ENCODE peak calls at places on chromosomes 3 and 15, in four cellular contexts. G is K562, J is stomach, K is tibial nerve. B is an unnamed sample.

GRCh38 chr15:52218816-52219215 is 27.6 kb upstream of the GNB5 start:
- DNase-seq in J (no peak), G (no peak), K (no peak), B (no peak)

GRCh38 chr3:126963261-126964190 is 19.4 kb upstream of the PLXNA1 start:
- DNase-seq in G (no peak), K (no peak), J (no peak), B (no peak)

GRCh38 chr3:124888482-124889441 is 1.6 kb upstream of the ITGB5 start:
- DNase-seq in K (no peak), G (no peak), J (no peak), B (no peak)

GRCh38 chr3:65856907-65857306 is 181.8 kb downstream of the MAGI1 start:
- DNase-seq in K (no peak), J (no peak), G (no peak), B (no peak)

GRCh38 chr15:60073441-60073840 is 69.3 kb downstream of the FOXB1 start:
- DNase-seq in K (no peak), J (no peak), G (no peak), B (no peak)

GRCh38 chr15:77786956-77787355 is 154.2 kb upstream of the LINGO1 start:
- DNase-seq in K (no peak), G (no peak), J (no peak), B (no peak)

GRCh38 chr15:75663931-75664421 is 16.3 kb downstream of the SNX33 start:
- DNase-seq in J (peak), K (no peak), G (no peak), B (no peak)

GRCh38 chr3:134312072-134312872 is 61.6 kb upstream of the RYK start:
- DNase-seq in J (peak), G (no peak), K (no peak), B (no peak)

GRCh38 chr3:151553873-151554272 is 93.0 kb upstream of the IGSF10 start:
- DNase-seq in K (no peak), J (no peak), G (no peak), B (peak)

GRCh38 chr15:64009241-64009640 is 37.0 kb downstream of the DAPK2 start:
- DNase-seq in J (no peak), K (no peak), G (no peak), B (no peak)

GRCh38 chr15:98546325-98546724 is 102.0 kb upstream of the IGF1R start:
- DNase-seq in K (no peak), G (no peak), J (no peak), B (no peak)
- TF ChIP-seq EP300 in K (no peak), G (no peak), J (no peak), B (no peak)

GRCh38 chr3:184165548-184165947 is 9.1 kb upstream of the AP2M1 start:
- DNase-seq in K (no peak), J (no peak), G (no peak), B (no peak)
- TF ChIP-seq EP300 in K (no peak), J (no peak), G (no peak), B (no peak)

GRCh38 chr3:192642651-192643050 is 84.7 kb downstream of the FGF12 start:
- DNase-seq in G (no peak), K (no peak), J (no peak), B (no peak)
- TF ChIP-seq EP300 in G (no peak), K (no peak), J (no peak), B (no peak)

DNA sequence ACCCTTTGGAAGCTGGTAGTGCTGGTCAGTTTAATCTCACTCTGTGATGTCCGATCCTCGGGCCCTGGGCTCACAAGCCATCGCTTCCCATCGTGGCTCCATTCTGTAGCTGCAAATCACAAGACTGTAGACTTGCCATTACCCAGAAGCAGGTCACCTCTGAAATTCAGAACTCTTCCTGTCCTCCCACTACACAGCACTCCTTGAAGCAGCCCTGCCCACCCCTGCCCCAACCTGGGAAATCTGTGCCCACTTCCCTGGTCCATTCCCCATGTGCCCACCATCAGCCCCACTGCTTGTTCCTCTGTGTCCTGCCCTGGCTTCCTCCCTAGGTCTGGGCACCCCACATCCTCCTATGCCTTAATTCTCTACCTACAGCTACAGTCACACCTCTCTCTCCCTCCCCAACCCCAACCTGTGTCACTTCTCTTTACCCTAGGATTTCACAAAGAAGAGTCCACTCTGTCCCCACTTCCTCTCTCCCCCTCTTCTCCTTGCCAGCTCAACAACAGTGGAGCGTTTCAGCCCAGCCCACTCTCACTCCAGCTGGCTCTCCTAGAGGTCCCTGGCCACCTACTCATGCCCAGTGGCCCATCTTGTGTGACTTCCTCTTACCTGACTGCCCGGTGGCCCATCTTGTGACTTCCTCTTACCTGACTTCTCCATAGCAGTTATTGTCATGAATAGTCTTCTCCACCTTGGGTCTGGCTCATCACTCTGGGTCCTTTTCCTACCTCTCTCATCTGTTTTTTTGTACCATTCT is 8.4 kb downstream of the ZNF710 start:
- DNase-seq in J (no peak), K (no peak), G (no peak), B (no peak)
- TF ChIP-seq EP300 in J (no peak), K (no peak), G (no peak), B (no peak)

GRCh38 chr15:25830844-25831443 is 32.2 kb downstream of the ATP10A start:
- DNase-seq in J (no peak), G (no peak), K (no peak), B (peak)
- TF ChIP-seq EP300 in J (peak), G (no peak), K (peak), B (peak)

DNA sequence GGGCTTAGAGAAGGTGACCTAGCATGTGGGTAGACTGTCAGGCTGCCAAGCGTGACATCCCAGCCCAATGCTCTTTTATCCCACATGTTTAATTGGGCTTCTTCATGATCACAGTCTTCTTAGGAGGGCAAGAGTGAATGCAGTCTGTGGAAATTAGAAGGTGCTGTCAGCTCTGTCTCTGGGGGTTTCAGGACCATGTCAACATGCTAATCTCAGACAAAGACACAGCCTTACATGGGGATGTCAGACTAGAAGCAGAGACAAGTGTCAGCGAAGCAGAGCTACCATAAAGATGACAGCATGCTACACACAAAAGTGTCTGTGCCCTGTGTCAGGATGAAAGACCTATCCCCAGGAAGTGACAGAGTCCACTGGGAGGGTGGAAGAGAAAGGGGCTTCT is 120.1 kb upstream of the SLC25A36 start:
- DNase-seq in J (no peak), K (no peak), G (no peak), B (no peak)
- TF ChIP-seq EP300 in J (no peak), K (no peak), G (no peak), B (no peak)